ENCODE peak calls at places on chromosome 11, in six cellular contexts. I, C, E, J, L and M are unnamed samples.

GRCh38 chr11:31795706-31796522 is 15.2 kb downstream of the PAX6 start:
- DNase-seq in I (no peak), C (no peak), E (no peak), J (no peak), L (no peak), M (no peak)

GRCh38 chr11:44928144-44928543 is 22.5 kb downstream of the TP53I11 start:
- DNase-seq in I (no peak), C (no peak), E (no peak), J (no peak), L (no peak), M (no peak)

GRCh38 chr11:34234086-34234740 is 123.6 kb downstream of the ABTB2 start:
- DNase-seq in I (peak; percentile 48), C (peak; percentile 50), E (peak; percentile 64), J (no peak), L (peak; percentile 35), M (peak; percentile 68)

GRCh38 chr11:113994077-113994954 is 19.4 kb downstream of the HTR3A start:
- DNase-seq in I (no peak), C (no peak), E (peak; percentile 14), J (no peak), L (no peak), M (peak; percentile 53)

GRCh38 chr11:70302086-70302752 is 31.7 kb downstream of the PPFIA1 start:
- DNase-seq in I (no peak), C (no peak), E (no peak), J (no peak), L (no peak), M (no peak)

GRCh38 chr11:62627718-62628117 is 5.9 kb upstream of the B3GAT3 start:
- DNase-seq in I (no peak), C (peak; percentile 32), E (no peak), J (no peak), L (no peak), M (no peak)

GRCh38 chr11:112613051-112613972 is 347.9 kb upstream of the NCAM1 start:
- DNase-seq in I (no peak), C (peak; percentile 62), E (no peak), J (no peak), L (peak; percentile 33), M (no peak)

GRCh38 chr11:134266841-134267251 is 9.3 kb upstream of the GLB1L3 start:
- DNase-seq in I (peak; percentile 51), C (peak; percentile 73), E (no peak), J (no peak), L (peak; percentile 82), M (no peak)

GRCh38 chr11:133619973-133620372 is 87.7 kb upstream of the OPCML start:
- DNase-seq in I (no peak), C (no peak), E (no peak), J (no peak), L (no peak), M (no peak)

GRCh38 chr11:68688881-68689280 is 4.5 kb downstream of the GAL start:
- DNase-seq in I (no peak), C (no peak), E (no peak), J (no peak), L (no peak), M (no peak)

GRCh38 chr11:97742717-97743116 is 1278.0 kb upstream of the CNTN5 start:
- DNase-seq in I (no peak), C (no peak), E (no peak), J (no peak), L (no peak), M (no peak)

GRCh38 chr11:127074151-127074761 is 73.7 kb upstream of the KIRREL3 start:
- DNase-seq in I (no peak), C (peak; percentile 7), E (no peak), J (no peak), L (peak; percentile 9), M (peak; percentile 66)

GRCh38 chr11:128535468-128536457 is 51.6 kb downstream of the ETS1 start:
- DNase-seq in I (no peak), C (no peak), E (no peak), J (no peak), L (no peak), M (no peak)

GRCh38 chr11:60182546-60183330 is at the start of gene MS4A6A:
- DNase-seq in I (no peak), C (no peak), E (no peak), J (no peak), L (no peak), M (no peak)

GRCh38 chr11:75537740-75538139 is 12.0 kb upstream of the GDPD5 start:
- DNase-seq in I (no peak), C (no peak), E (no peak), J (no peak), L (no peak), M (no peak)
- TF ChIP-seq CTCF in I (no peak), C (no peak), E (no peak), J (no peak), L (no peak), M (no peak)

GRCh38 chr11:18696638-18697225 is 1.8 kb upstream of the TMEM86A start:
- DNase-seq in I (no peak), C (no peak), E (no peak), J (no peak), L (peak; percentile 42), M (no peak)
- TF ChIP-seq CTCF in I (no peak), C (no peak), E (no peak), J (no peak), L (no peak), M (no peak)

DNA sequence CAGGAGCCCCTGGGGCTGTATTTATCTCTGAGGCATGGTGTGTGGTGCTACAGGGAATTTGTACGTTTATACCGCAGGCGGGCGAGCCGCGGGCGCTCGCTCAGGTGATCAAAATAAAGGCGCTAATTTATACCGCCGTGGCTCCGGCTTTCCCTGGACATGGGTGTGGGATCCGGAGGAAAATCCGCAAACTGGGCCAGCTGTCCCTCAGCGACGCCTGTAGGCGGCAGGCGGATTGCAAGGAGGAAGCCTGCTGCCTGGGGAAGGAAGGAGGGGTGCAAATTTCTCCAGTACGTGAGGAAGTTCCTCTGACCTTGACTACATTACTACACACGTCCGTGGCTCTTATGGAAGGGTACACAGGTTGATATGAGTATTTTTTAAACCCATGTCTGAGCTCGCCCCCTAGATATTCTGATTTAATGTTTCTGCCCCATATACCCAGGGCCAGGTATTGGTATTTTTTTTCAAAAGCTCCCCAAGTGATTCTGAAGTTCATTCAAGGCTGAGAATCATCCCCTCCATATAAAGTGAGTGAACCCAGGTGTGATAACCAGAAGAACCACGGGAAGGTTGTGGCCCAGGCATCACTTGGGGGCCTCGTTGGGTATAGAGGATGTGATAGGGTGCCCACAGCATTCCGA is 2.8 kb downstream of the MYOD1 start:
- DNase-seq in I (no peak), C (peak; percentile 25), E (no peak), J (no peak), L (peak; percentile 31), M (no peak)
- TF ChIP-seq CTCF in I (no peak), C (peak; percentile 68), E (no peak), J (no peak), L (peak; percentile 57), M (peak; percentile 20)

DNA sequence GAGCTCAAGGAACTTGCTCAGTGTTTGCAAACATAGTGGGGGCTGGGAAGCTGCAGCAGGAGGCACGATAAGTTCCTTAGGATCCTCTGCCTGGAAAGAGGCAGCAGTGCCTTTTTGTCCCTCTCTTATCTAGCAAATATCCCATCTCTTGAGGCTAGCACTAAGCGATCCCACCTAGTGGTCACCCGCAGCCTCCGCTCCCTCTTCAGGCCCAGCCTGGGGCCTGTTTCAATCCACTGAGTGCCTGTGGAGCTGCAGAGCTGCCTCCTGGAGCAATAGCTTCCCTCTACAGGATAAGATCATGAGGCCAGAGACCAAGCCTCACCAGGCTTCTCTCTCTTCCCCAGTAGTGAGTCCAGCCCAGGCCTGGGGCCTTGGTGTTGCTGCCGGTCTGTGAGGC is 65.8 kb downstream of the SLC22A12 start:
- DNase-seq in I (no peak), C (no peak), E (no peak), J (no peak), L (no peak), M (no peak)
- TF ChIP-seq CTCF in I (no peak), C (no peak), E (no peak), J (no peak), L (no peak), M (no peak)

DNA sequence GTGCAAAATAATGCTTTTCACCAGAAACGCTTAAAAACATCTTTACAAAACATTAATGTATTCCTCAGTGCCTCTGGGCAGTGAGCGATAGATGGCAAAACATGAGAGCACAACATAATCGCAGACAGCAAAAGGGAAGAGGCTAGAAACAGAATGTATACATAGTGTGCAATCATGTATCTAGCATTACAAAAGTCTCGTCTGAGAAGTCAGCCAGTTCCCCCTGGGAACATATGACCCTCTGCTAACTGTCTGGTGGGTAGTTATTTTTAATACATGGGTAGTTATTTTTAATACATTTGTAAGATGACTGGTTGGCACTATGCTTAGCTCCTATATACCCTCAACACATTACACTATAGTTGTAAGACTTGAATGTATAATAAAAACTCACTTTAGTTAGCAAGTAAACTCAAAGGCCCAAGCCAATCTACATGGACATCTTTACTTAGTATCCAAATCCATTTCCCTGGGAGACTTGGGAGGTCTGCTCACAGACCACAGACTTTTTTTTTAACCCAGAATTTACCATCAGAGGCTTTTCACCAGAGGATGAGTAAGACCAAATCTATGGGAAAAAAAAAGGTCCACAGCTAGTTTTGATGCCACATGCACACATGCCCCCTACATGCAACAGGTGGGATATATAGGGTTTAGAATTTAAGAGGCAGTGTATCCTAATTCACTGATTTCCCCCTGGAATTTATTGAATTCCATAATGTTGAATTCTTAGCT is 71.7 kb downstream of the AMBRA1 start:
- DNase-seq in I (no peak), C (peak; percentile 8), E (no peak), J (no peak), L (peak; percentile 57), M (no peak)
- TF ChIP-seq CTCF in I (no peak), C (peak; percentile 39), E (no peak), J (no peak), L (peak; percentile 45), M (peak; percentile 24)

DNA sequence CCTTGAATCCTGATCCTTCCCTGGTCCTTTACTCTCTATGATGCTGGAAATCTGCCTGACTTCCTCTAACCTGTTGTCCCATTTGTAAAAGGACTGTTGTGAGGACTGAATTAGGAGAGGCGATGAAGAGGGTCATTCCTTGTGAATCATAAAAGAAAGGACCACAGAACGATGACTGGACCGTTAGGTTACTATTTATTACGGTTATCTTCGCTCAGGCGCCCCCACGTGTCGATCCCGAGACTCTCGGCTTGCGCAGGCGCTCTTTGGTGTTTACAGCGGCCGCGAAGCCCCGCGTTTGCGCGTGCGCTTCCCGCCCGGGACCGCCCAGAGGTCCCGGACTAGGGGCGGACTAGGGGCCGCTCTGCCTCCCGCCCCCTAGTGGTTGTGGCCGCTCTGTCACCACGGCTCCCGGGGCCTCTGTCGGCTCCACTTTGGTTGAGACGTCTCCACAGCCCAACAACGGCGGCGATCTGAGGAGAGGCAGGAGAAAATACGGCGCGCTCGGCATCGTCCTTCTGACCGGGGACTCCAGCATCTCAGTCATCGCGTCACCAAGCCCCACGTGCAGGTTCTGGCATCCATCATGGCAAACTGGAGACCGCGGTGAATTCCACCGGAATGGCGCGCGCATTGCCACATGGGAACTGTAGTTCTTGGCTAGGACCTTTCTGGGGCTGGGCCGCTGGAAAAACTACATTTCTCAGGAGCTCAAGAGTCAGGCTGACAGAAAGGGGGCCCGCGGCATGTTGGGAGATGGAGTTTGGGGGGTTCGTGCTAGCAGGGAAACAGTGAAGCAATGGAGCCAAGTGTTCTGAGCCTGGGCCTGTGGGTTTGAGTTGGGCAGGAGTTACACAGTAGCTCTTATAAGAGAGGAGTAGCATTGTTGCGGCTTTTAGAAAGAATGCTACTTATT is at the start of gene STARD10:
- DNase-seq in I (peak; percentile 94), C (peak; percentile 97), E (peak; percentile 94), J (peak; percentile 96), L (peak; percentile 92), M (peak; percentile 98)
- TF ChIP-seq CTCF in I (peak; percentile 82), C (peak; percentile 92), E (peak; percentile 98), J (peak; percentile 100), L (peak; percentile 62), M (peak; percentile 84)

GRCh38 chr11:724733-725386 is 18.8 kb downstream of the EPS8L2 start:
- DNase-seq in I (no peak), C (no peak), E (no peak), J (no peak), L (no peak), M (no peak)
- TF ChIP-seq CTCF in I (no peak), C (no peak), E (no peak), J (no peak), L (no peak), M (no peak)